ENCODE peak calls at places on chromosomes 7 and 10, in four cellular contexts. L is neural crest cell, Z is cardiac fibroblast, N is bronchial epithelial cell. R is an unnamed sample.

GRCh38 chr7:134339475-134339874 is 22.7 kb upstream of the SLC35B4 start:
- DNase-seq in L (no peak), Z (no peak), N (no peak), R (no peak)

GRCh38 chr10:124225468-124226270 is 132.3 kb upstream of the CHST15 start:
- DNase-seq in L (no peak), Z (no peak), N (no peak), R (no peak)

GRCh38 chr10:60480865-60481563 is 91.3 kb upstream of the ANK3 start:
- DNase-seq in L (no peak), Z (peak), N (peak), R (no peak)

GRCh38 chr7:52944916-52945315 is 90.5 kb upstream of the POM121L12 start:
- DNase-seq in L (no peak), Z (peak), N (peak), R (no peak)

GRCh38 chr10:46096909-46097575 is 51.0 kb upstream of the MSMB start:
- DNase-seq in L (no peak), Z (no peak), N (no peak), R (no peak)

GRCh38 chr10:112713411-112713810 is 236.6 kb upstream of the TCF7L2 start:
- DNase-seq in L (no peak), Z (no peak), N (no peak), R (no peak)

GRCh38 chr7:29352041-29352440 is 157.5 kb downstream of the CHN2 start:
- DNase-seq in L (no peak), Z (no peak), N (no peak), R (no peak)

GRCh38 chr7:115475774-115476407 is 554.0 kb downstream of the MDFIC start:
- DNase-seq in L (no peak), Z (no peak), N (no peak), R (no peak)

GRCh38 chr10:22349758-22350157 is 4.5 kb downstream of the SPAG6 start:
- DNase-seq in L (no peak), Z (no peak), N (no peak), R (no peak)

GRCh38 chr7:139094596-139094995 is 14.9 kb downstream of the ZC3HAV1 start:
- DNase-seq in L (no peak), Z (peak), N (no peak), R (no peak)

GRCh38 chr10:122128357-122128756 is 139.4 kb downstream of the TACC2 start:
- DNase-seq in L (no peak), Z (peak), N (no peak), R (no peak)

GRCh38 chr10:111392159-111392558 is 315.3 kb downstream of the ADRA2A start:
- DNase-seq in L (no peak), Z (no peak), N (no peak), R (no peak)

GRCh38 chr7:139095194-139095659 is 14.3 kb downstream of the ZC3HAV1 start:
- DNase-seq in L (no peak), Z (peak), N (no peak), R (no peak)

GRCh38 chr7:103731169-103731568 is 258.3 kb downstream of the RELN start:
- DNase-seq in L (no peak), Z (no peak), N (no peak), R (no peak)

GRCh38 chr10:373516-374309 is 238.5 kb downstream of the ZMYND11 start:
- DNase-seq in L (no peak), Z (peak), N (peak), R (no peak)

GRCh38 chr10:49668684-49669083 is 10.8 kb upstream of the C10orf53 start:
- DNase-seq in L (no peak), Z (no peak), N (no peak), R (no peak)

GRCh38 chr7:23268746-23269145 is 22.2 kb downstream of the GPNMB start:
- DNase-seq in L (no peak), Z (no peak), N (peak), R (no peak)

GRCh38 chr7:27184342-27185012 is 555 bp downstream of the HOXA11 start:
- DNase-seq in L (no peak), Z (peak), N (no peak), R (no peak)

GRCh38 chr10:6009159-6009558 is 31.8 kb upstream of the IL15RA start:
- DNase-seq in L (no peak), Z (peak), N (peak), R (no peak)

GRCh38 chr10:21517983-21518628 is 7.4 kb downstream of the SKIDA1 start:
- DNase-seq in L (no peak), Z (peak), N (peak), R (no peak)

GRCh38 chr7:4227105-4228010 is 454.7 kb upstream of the FOXK1 start:
- DNase-seq in L (no peak), Z (no peak), N (no peak), R (no peak)

GRCh38 chr7:105647591-105647990 is 66.3 kb upstream of the EFCAB10 start:
- DNase-seq in L (no peak), Z (no peak), N (no peak), R (no peak)

GRCh38 chr7:43085017-43085416 is 27.4 kb upstream of the HECW1 start:
- DNase-seq in L (no peak), Z (no peak), N (no peak), R (no peak)

GRCh38 chr7:34373940-34374339 is 284.1 kb upstream of the NPSR1 start:
- DNase-seq in L (no peak), Z (no peak), N (no peak), R (no peak)

GRCh38 chr7:78441737-78442136 is 643.2 kb downstream of the PHTF2 start:
- DNase-seq in L (no peak), Z (no peak), N (no peak), R (no peak)

GRCh38 chr7:1368150-1368681 is 91.1 kb downstream of the MICALL2 start:
- DNase-seq in L (no peak), Z (no peak), N (no peak), R (no peak)

GRCh38 chr10:45443101-45444009 is 69.3 kb downstream of the ALOX5 start:
- DNase-seq in L (no peak), Z (no peak), N (no peak), R (no peak)

GRCh38 chr10:11272915-11273389 is 255.3 kb downstream of the CELF2 start:
- DNase-seq in L (no peak), Z (no peak), N (no peak), R (no peak)

GRCh38 chr7:104252409-104253134 is 44.8 kb upstream of the ORC5 start:
- DNase-seq in L (no peak), Z (peak), N (no peak), R (no peak)

GRCh38 chr10:120981601-120982381 is 130.6 kb downstream of the WDR11 start:
- DNase-seq in L (no peak), Z (no peak), N (no peak), R (no peak)

GRCh38 chr7:158390460-158390859 is 197.2 kb downstream of the PTPRN2 start:
- DNase-seq in L (no peak), Z (no peak), N (no peak), R (no peak)

GRCh38 chr10:2891073-2891769 is 176.1 kb upstream of the PFKP start:
- DNase-seq in L (no peak), Z (no peak), N (no peak), R (no peak)

GRCh38 chr7:3005257-3005656 is 38.4 kb downstream of the CARD11 start:
- DNase-seq in L (no peak), Z (peak), N (no peak), R (no peak)

GRCh38 chr7:94338921-94339371 is 55.7 kb upstream of the COL1A2 start:
- DNase-seq in L (no peak), Z (peak), N (peak), R (no peak)

GRCh38 chr7:92797693-92798092 is 38.7 kb downstream of the CDK6 start:
- DNase-seq in L (no peak), Z (peak), N (peak), R (no peak)
- TF ChIP-seq CTCF in L (no peak), Z (peak), N (no peak), R (no peak)

GRCh38 chr7:99617187-99617781 is 538 bp downstream of the ZSCAN25 start:
- DNase-seq in L (no peak), Z (no peak), N (no peak), R (no peak)

GRCh38 chr7:99618726-99619125 is 2.0 kb downstream of the ZSCAN25 start:
- DNase-seq in L (no peak), Z (peak), N (peak), R (no peak)

GRCh38 chr7:99621271-99621670 is 4.5 kb downstream of the ZSCAN25 start:
- DNase-seq in L (no peak), Z (no peak), N (no peak), R (no peak)

GRCh38 chr7:99622596-99622995 is 5.8 kb downstream of the ZSCAN25 start:
- DNase-seq in L (no peak), Z (no peak), N (peak), R (no peak)

GRCh38 chr7:99619571-99620130 is 2.9 kb downstream of the ZSCAN25 start:
- DNase-seq in L (no peak), Z (no peak), N (no peak), R (no peak)
- TF ChIP-seq CTCF in L (no peak), Z (no peak), N (no peak), R (no peak)

DNA sequence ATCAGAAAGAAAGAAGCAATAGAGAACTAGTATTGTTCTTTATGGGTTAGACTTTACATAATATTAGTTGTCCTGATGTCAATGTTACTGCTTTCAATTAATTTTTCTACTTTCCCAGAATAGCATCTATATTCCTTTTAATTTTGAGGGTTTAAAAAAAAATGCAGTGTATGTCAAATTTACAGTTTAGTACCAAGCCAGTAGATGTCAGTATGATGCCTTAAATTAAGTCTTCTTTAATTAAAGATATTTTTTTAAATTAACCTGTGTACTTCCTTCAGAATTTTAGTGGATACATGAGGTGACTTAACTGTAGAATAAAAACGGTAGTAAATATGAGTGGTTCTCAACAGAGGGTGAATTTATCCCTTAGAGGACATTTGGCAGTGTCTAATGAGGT is 35.2 kb upstream of the STOX1 start:
- DNase-seq in L (no peak), Z (peak), N (peak), R (no peak)
- TF ChIP-seq CTCF in L (peak), Z (no peak), N (no peak), R (peak)

GRCh38 chr7:21944616-21945373 is 904 bp downstream of the CDCA7L start:
- DNase-seq in L (no peak), Z (no peak), N (peak), R (peak)
- TF ChIP-seq CTCF in L (no peak), Z (no peak), N (peak), R (no peak)

R was measured in progenitor cell of endocrine pancreas.